ENCODE peak calls at places on chromosomes 6 and 20, in four cellular contexts. One of them, this sample, is unnamed.

GRCh38 chr20:26216025-26216424 is 519.4 kb upstream of the ZNF337 start:
- DNase-seq in adrenal gland: no peak
- DNase-seq in esophagus squamous epithelium: no peak
- DNase-seq in endodermal cell: no peak
- DNase-seq in this sample: no peak

GRCh38 chr6:116631379-116631990 is 15.2 kb downstream of the RSPH4A start:
- DNase-seq in esophagus squamous epithelium: no peak
- DNase-seq in endodermal cell: no peak
- DNase-seq in adrenal gland: no peak
- DNase-seq in this sample: no peak

GRCh38 chr6:34578445-34579262 is 22.5 kb upstream of the SPDEF start:
- DNase-seq in endodermal cell: no peak
- DNase-seq in esophagus squamous epithelium: no peak
- DNase-seq in adrenal gland: no peak
- DNase-seq in this sample: no peak

GRCh38 chr6:106534564-106534982 is 94.7 kb downstream of the RTN4IP1 start:
- DNase-seq in esophagus squamous epithelium: no peak
- DNase-seq in endodermal cell: no peak
- DNase-seq in adrenal gland: no peak
- DNase-seq in this sample: no peak

GRCh38 chr6:41689171-41690008 is 46.0 kb downstream of the TFEB start:
- DNase-seq in adrenal gland: peak; percentile 60
- DNase-seq in esophagus squamous epithelium: no peak
- DNase-seq in endodermal cell: no peak
- DNase-seq in this sample: no peak

GRCh38 chr6:398558-399078 is 7.1 kb downstream of the IRF4 start:
- DNase-seq in endodermal cell: no peak
- DNase-seq in adrenal gland: no peak
- DNase-seq in esophagus squamous epithelium: no peak
- DNase-seq in this sample: no peak

GRCh38 chr6:152124432-152125074 is 317.1 kb downstream of the ESR1 start:
- DNase-seq in esophagus squamous epithelium: no peak
- DNase-seq in endodermal cell: no peak
- DNase-seq in adrenal gland: no peak
- DNase-seq in this sample: peak; percentile 42

GRCh38 chr6:126117251-126117650 is 130.9 kb downstream of the TRMT11 start:
- DNase-seq in endodermal cell: no peak
- DNase-seq in adrenal gland: no peak
- DNase-seq in esophagus squamous epithelium: no peak
- DNase-seq in this sample: no peak

GRCh38 chr6:147078602-147079001 is 125.6 kb upstream of the STXBP5 start:
- DNase-seq in esophagus squamous epithelium: no peak
- DNase-seq in adrenal gland: no peak
- DNase-seq in endodermal cell: no peak
- DNase-seq in this sample: no peak

GRCh38 chr6:27894839-27895762 is 17.1 kb downstream of the OR2B2 start:
- DNase-seq in esophagus squamous epithelium: no peak
- DNase-seq in adrenal gland: peak; percentile 74
- DNase-seq in endodermal cell: peak; percentile 86
- DNase-seq in this sample: peak; percentile 58

GRCh38 chr6:35096129-35096852 is 44.8 kb downstream of the TCP11 start:
- DNase-seq in esophagus squamous epithelium: no peak
- DNase-seq in endodermal cell: no peak
- DNase-seq in adrenal gland: no peak
- DNase-seq in this sample: no peak

GRCh38 chr6:4805553-4806307 is 29.5 kb downstream of the CDYL start:
- DNase-seq in esophagus squamous epithelium: no peak
- DNase-seq in adrenal gland: peak; percentile 46
- DNase-seq in endodermal cell: peak; percentile 92
- DNase-seq in this sample: no peak

GRCh38 chr6:18725449-18725848 is 338.3 kb downstream of the RNF144B start:
- DNase-seq in esophagus squamous epithelium: no peak
- DNase-seq in endodermal cell: no peak
- DNase-seq in adrenal gland: no peak
- DNase-seq in this sample: no peak

GRCh38 chr20:44702776-44703175 is 12.4 kb upstream of the CCN5 start:
- DNase-seq in esophagus squamous epithelium: peak; percentile 19
- DNase-seq in endodermal cell: no peak
- DNase-seq in adrenal gland: peak; percentile 93
- DNase-seq in this sample: no peak

GRCh38 chr20:9699181-9699580 is 139.7 kb downstream of the PAK5 start:
- DNase-seq in esophagus squamous epithelium: no peak
- DNase-seq in endodermal cell: no peak
- DNase-seq in adrenal gland: no peak
- DNase-seq in this sample: no peak

GRCh38 chr6:51352506-51353029 is 533.9 kb downstream of the TFAP2B start:
- DNase-seq in esophagus squamous epithelium: no peak
- DNase-seq in adrenal gland: no peak
- DNase-seq in endodermal cell: no peak
- DNase-seq in this sample: no peak

GRCh38 chr6:40341726-40342125 is 245.4 kb downstream of the LRFN2 start:
- DNase-seq in endodermal cell: peak; percentile 4
- DNase-seq in adrenal gland: no peak
- DNase-seq in esophagus squamous epithelium: no peak
- DNase-seq in this sample: no peak

GRCh38 chr6:37861452-37861851 is 41.9 kb downstream of the ZFAND3 start:
- DNase-seq in esophagus squamous epithelium: no peak
- DNase-seq in endodermal cell: no peak
- DNase-seq in adrenal gland: no peak
- DNase-seq in this sample: no peak

GRCh38 chr6:22468566-22468965 is 100.8 kb upstream of the HDGFL1 start:
- DNase-seq in esophagus squamous epithelium: no peak
- DNase-seq in endodermal cell: no peak
- DNase-seq in adrenal gland: no peak
- DNase-seq in this sample: no peak

GRCh38 chr6:84804720-84805119 is 40.3 kb upstream of the TBX18 start:
- DNase-seq in esophagus squamous epithelium: no peak
- DNase-seq in endodermal cell: no peak
- DNase-seq in adrenal gland: no peak
- DNase-seq in this sample: no peak

GRCh38 chr6:84072452-84072997 is 39.0 kb downstream of the MRAP2 start:
- DNase-seq in adrenal gland: no peak
- DNase-seq in esophagus squamous epithelium: no peak
- DNase-seq in endodermal cell: no peak
- DNase-seq in this sample: no peak

GRCh38 chr6:107871981-107872380 is 47.9 kb upstream of the SCML4 start:
- DNase-seq in esophagus squamous epithelium: no peak
- DNase-seq in endodermal cell: no peak
- DNase-seq in adrenal gland: no peak
- DNase-seq in this sample: no peak

GRCh38 chr6:170028629-170029345 is 262.1 kb downstream of the DLL1 start:
- DNase-seq in endodermal cell: peak; percentile 36
- DNase-seq in esophagus squamous epithelium: no peak
- DNase-seq in adrenal gland: peak; percentile 4
- DNase-seq in this sample: no peak

GRCh38 chr6:55617272-55617671 is 38.3 kb upstream of the HMGCLL1 start:
- DNase-seq in adrenal gland: peak; percentile 20
- DNase-seq in endodermal cell: peak; percentile 76
- DNase-seq in esophagus squamous epithelium: no peak
- DNase-seq in this sample: no peak

GRCh38 chr6:99603421-99604160 is 3.0 kb upstream of the PRDM13 start:
- DNase-seq in esophagus squamous epithelium: no peak
- DNase-seq in endodermal cell: peak; percentile 93
- DNase-seq in adrenal gland: peak; percentile 28
- DNase-seq in this sample: no peak

GRCh38 chr20:62891111-62891510 is 29.5 kb upstream of the TCFL5 start:
- DNase-seq in endodermal cell: no peak
- DNase-seq in esophagus squamous epithelium: no peak
- DNase-seq in adrenal gland: no peak
- DNase-seq in this sample: no peak

GRCh38 chr6:147793871-147794643 is 285.6 kb downstream of the SAMD5 start:
- DNase-seq in endodermal cell: no peak
- DNase-seq in adrenal gland: no peak
- DNase-seq in esophagus squamous epithelium: no peak
- DNase-seq in this sample: no peak

GRCh38 chr6:155895641-155896040 is 440.0 kb upstream of the NOX3 start:
- DNase-seq in adrenal gland: no peak
- DNase-seq in endodermal cell: no peak
- DNase-seq in esophagus squamous epithelium: no peak
- DNase-seq in this sample: no peak

GRCh38 chr20:32460683-32461320 is 102.7 kb downstream of the ASXL1 start:
- DNase-seq in adrenal gland: no peak
- DNase-seq in endodermal cell: no peak
- DNase-seq in esophagus squamous epithelium: no peak
- DNase-seq in this sample: no peak

GRCh38 chr20:46959081-46959692 is 64.5 kb downstream of the EYA2 start:
- DNase-seq in adrenal gland: no peak
- DNase-seq in endodermal cell: no peak
- DNase-seq in esophagus squamous epithelium: no peak
- DNase-seq in this sample: no peak

GRCh38 chr6:134330555-134330954 is 12.6 kb upstream of the SGK1 start:
- DNase-seq in esophagus squamous epithelium: no peak
- DNase-seq in adrenal gland: no peak
- DNase-seq in endodermal cell: no peak
- DNase-seq in this sample: no peak
- H3K4me1 ChIP-seq in esophagus squamous epithelium: no peaks in the 10 kb centered on the region
- H3K4me1 ChIP-seq in adrenal gland: no peaks in the 10 kb centered on the region
- H3K4me1 ChIP-seq in endodermal cell: no peaks in the 10 kb centered on the region
- H3K4me1 ChIP-seq in this sample: no peaks in the 10 kb centered on the region

GRCh38 chr6:104630522-104630921 is 229.2 kb downstream of the HACE1 start:
- DNase-seq in endodermal cell: no peak
- DNase-seq in adrenal gland: no peak
- DNase-seq in esophagus squamous epithelium: no peak
- DNase-seq in this sample: no peak
- H3K27me3 ChIP-seq in endodermal cell: no peaks in the 10 kb centered on the region
- H3K27me3 ChIP-seq in adrenal gland: no peaks in the 10 kb centered on the region
- H3K27me3 ChIP-seq in esophagus squamous epithelium: no peaks in the 10 kb centered on the region
- H3K27me3 ChIP-seq in this sample: peaks cover 5% of the 10 kb centered on the region

GRCh38 chr6:162728177-162728571 is 400 bp downstream of the PACRG start:
- DNase-seq in adrenal gland: no peak
- DNase-seq in endodermal cell: no peak
- DNase-seq in esophagus squamous epithelium: no peak
- DNase-seq in this sample: no peak
- H3K4me3 ChIP-seq in adrenal gland: peak overlapping the region; percentile 99
- H3K4me3 ChIP-seq in endodermal cell: no peak overlapping the region
- H3K4me3 ChIP-seq in esophagus squamous epithelium: peak overlapping the region; percentile 92
- H3K4me3 ChIP-seq in this sample: peak overlapping the region; percentile 32

GRCh38 chr20:59123011-59123676 is 40.5 kb upstream of the ZNF831 start:
- DNase-seq in endodermal cell: no peak
- DNase-seq in adrenal gland: no peak
- DNase-seq in esophagus squamous epithelium: no peak
- DNase-seq in this sample: peak; percentile 73
- H3K4me1 ChIP-seq in endodermal cell: peaks cover 3% of the 10 kb centered on the region
- H3K4me1 ChIP-seq in adrenal gland: no peaks in the 10 kb centered on the region
- H3K4me1 ChIP-seq in esophagus squamous epithelium: no peaks in the 10 kb centered on the region
- H3K4me1 ChIP-seq in this sample: peaks cover 53% of the 10 kb centered on the region

This sample was measured in CD4-positive, CD25-positive, alpha-beta regulatory T cell.